ENCODE peak calls at places on chromosomes 12 and 14, in four cellular contexts. M is GM12878, B is K562, P is HCT116. X is an unnamed sample.

GRCh38 chr14:60653388-60653690 is 4.1 kb upstream of the SIX1 start:
- DNase-seq in B (no peak), P (no peak), M (no peak), X (no peak)

GRCh38 chr14:72383869-72384268 is 451.6 kb downstream of the RGS6 start:
- DNase-seq in B (no peak), M (no peak), P (no peak), X (no peak)

GRCh38 chr12:82099216-82099615 is 259.0 kb downstream of the CCDC59 start:
- DNase-seq in P (no peak), M (no peak), B (no peak), X (no peak)

GRCh38 chr14:92040431-92041040 is 677 bp upstream of the TRIP11 start:
- DNase-seq in M (peak), B (peak), P (peak), X (peak)

GRCh38 chr12:96404683-96405082 is 4.4 kb upstream of the CDK17 start:
- DNase-seq in B (no peak), M (no peak), P (no peak), X (no peak)

GRCh38 chr14:95765016-95765415 is 51.1 kb upstream of the TCL1A start:
- DNase-seq in B (no peak), M (no peak), P (no peak), X (no peak)

GRCh38 chr12:76117067-76117691 is 32.7 kb upstream of the NAP1L1 start:
- DNase-seq in B (no peak), M (no peak), P (no peak), X (no peak)

GRCh38 chr14:103198429-103199140 is 75.3 kb downstream of the TNFAIP2 start:
- DNase-seq in P (no peak), M (no peak), B (no peak), X (peak)

GRCh38 chr12:18139989-18140596 is 50.1 kb upstream of the RERGL start:
- DNase-seq in B (no peak), P (no peak), M (no peak), X (peak)

GRCh38 chr12:753401-754237 is 1.2 kb downstream of the WNK1 start:
- DNase-seq in P (no peak), B (peak), M (no peak), X (no peak)

GRCh38 chr12:20798561-20798960 is 11.9 kb upstream of the SLCO1B3 start:
- DNase-seq in B (no peak), M (no peak), P (peak), X (peak)

GRCh38 chr14:95217391-95217900 is 60.1 kb upstream of the DICER1 start:
- DNase-seq in P (no peak), B (no peak), M (no peak), X (no peak)

GRCh38 chr14:94367896-94368590 is 20.4 kb downstream of the SERPINA1 start:
- DNase-seq in B (no peak), P (no peak), M (no peak), X (no peak)

GRCh38 chr12:53969588-53970259 is 3.2 kb upstream of the HOXC11 start:
- DNase-seq in M (no peak), P (no peak), B (no peak), X (no peak)

GRCh38 chr14:85471744-85472143 is 58.2 kb upstream of the FLRT2 start:
- DNase-seq in P (no peak), M (no peak), B (no peak), X (no peak)

GRCh38 chr12:58313091-58313855 is 371.9 kb downstream of the ATP23 start:
- DNase-seq in B (no peak), P (no peak), M (no peak), X (no peak)

GRCh38 chr14:99035712-99036593 is 236.0 kb downstream of the BCL11B start:
- DNase-seq in B (no peak), P (peak), M (no peak), X (no peak)

GRCh38 chr12:125882141-125882540 is 816.9 kb downstream of the AACS start:
- DNase-seq in P (no peak), B (no peak), M (no peak), X (no peak)

GRCh38 chr12:116376354-116377193 is 99.1 kb upstream of the MED13L start:
- DNase-seq in B (no peak), P (no peak), M (no peak), X (peak)

GRCh38 chr14:100283984-100284881 is 22.0 kb downstream of the SLC25A29 start:
- DNase-seq in M (no peak), B (no peak), P (no peak), X (no peak)

GRCh38 chr14:22283000-22283399 is 306.0 kb downstream of the DAD1 start:
- DNase-seq in B (no peak), M (no peak), P (no peak), X (no peak)

GRCh38 chr12:124603910-124604775 is 36.7 kb upstream of the NCOR2 start:
- DNase-seq in M (no peak), P (no peak), B (no peak), X (no peak)

GRCh38 chr12:76486011-76486410 is 73.6 kb downstream of the OSBPL8 start:
- DNase-seq in P (no peak), B (no peak), M (no peak), X (no peak)

GRCh38 chr12:19154696-19155095 is 25.2 kb downstream of the PLEKHA5 start:
- DNase-seq in P (no peak), M (no peak), B (no peak), X (no peak)

GRCh38 chr12:108826115-108826806 is 31.1 kb downstream of the SSH1 start:
- DNase-seq in P (no peak), M (no peak), B (no peak), X (no peak)

GRCh38 chr12:110114596-110114995 is 9.6 kb upstream of the IFT81 start:
- DNase-seq in P (no peak), M (no peak), B (no peak), X (no peak)

GRCh38 chr14:88194531-88194930 is 128.5 kb downstream of the KCNK10 start:
- DNase-seq in P (no peak), B (no peak), M (no peak), X (no peak)

GRCh38 chr14:50659327-50659974 is 8.7 kb downstream of the SAV1 start:
- DNase-seq in M (no peak), P (no peak), B (no peak), X (peak)

GRCh38 chr14:95421741-95422140 is 94.7 kb downstream of the SYNE3 start:
- DNase-seq in P (no peak), B (no peak), M (no peak), X (no peak)

GRCh38 chr12:81992461-81992860 is 233.3 kb upstream of the PPFIA2 start:
- DNase-seq in P (peak), M (no peak), B (no peak), X (no peak)

GRCh38 chr12:112236386-112236785 is 111.0 kb downstream of the TRAFD1 start:
- DNase-seq in B (no peak), P (no peak), M (no peak), X (no peak)
- TF ChIP-seq JUND in B (no peak), P (no peak), M (no peak), X (no peak)

DNA sequence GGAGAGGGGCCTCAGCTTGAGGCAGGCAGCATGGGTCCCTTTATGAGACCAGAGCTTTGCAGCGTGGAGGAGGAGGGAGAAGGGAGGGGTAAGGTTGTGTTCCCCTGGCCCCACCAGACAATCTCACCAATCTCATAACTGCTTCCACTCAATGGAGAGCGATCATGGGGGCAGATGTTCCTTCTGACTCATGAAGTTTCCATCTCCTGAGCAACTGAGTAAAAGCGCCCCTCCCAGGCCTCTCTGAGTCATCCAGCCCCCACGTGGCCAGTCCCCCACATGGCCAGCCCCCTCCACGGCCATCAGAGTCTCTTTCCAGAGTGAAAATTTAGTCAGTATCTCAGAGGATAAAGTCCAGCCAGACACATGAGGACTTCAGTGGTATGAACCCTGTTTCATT is 39.2 kb upstream of the PLXNC1 start:
- DNase-seq in P (no peak), B (peak), M (no peak), X (no peak)
- TF ChIP-seq JUND in P (no peak), B (peak), M (no peak), X (no peak)

GRCh38 chr14:101849640-101850039 is 88.1 kb downstream of the PPP2R5C start:
- DNase-seq in B (no peak), M (no peak), P (no peak), X (no peak)

GRCh38 chr14:101851183-101851582 is 89.7 kb downstream of the PPP2R5C start:
- DNase-seq in B (no peak), M (no peak), P (no peak), X (no peak)

GRCh38 chr14:101852785-101853184 is 91.3 kb downstream of the PPP2R5C start:
- DNase-seq in B (no peak), P (no peak), M (no peak), X (no peak)

GRCh38 chr14:101853455-101854018 is 92.0 kb downstream of the PPP2R5C start:
- DNase-seq in B (no peak), P (no peak), M (no peak), X (no peak)

GRCh38 chr14:101851716-101852395 is 90.3 kb downstream of the PPP2R5C start:
- DNase-seq in P (no peak), B (no peak), M (no peak), X (no peak)
- TF ChIP-seq JUND in P (no peak), B (no peak), M (no peak), X (no peak)

DNA sequence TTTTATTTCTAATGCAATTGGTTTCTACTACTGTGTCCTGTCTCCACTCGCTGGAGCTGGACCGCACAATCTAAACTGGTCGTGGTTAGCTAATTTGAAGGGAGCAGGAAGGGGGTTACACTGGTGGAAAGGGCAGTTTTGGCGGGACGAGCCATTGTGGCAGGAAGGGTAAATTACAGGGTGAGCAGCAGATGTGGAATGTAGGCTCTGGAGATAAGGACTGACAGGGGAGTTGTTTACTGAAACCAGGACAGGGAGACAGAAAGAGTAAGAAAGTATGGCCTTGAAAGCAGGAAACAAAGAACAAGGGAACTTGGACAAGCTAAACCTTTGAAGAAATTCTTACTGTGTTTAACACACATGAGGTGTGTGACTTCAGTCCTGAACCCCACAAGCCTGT is 147.8 kb downstream of the ATXN7L3B start:
- DNase-seq in M (no peak), P (no peak), B (no peak), X (no peak)
- TF ChIP-seq JUND in M (no peak), P (no peak), B (no peak), X (no peak)

GRCh38 chr12:47573146-47573659 is 132.6 kb downstream of the RPAP3 start:
- DNase-seq in P (no peak), B (no peak), M (no peak), X (no peak)

GRCh38 chr12:47574252-47575021 is 131.4 kb downstream of the RPAP3 start:
- DNase-seq in P (no peak), B (no peak), M (no peak), X (no peak)

GRCh38 chr12:47577213-47577612 is 128.6 kb downstream of the RPAP3 start:
- DNase-seq in B (no peak), M (no peak), P (no peak), X (no peak)

GRCh38 chr12:47576256-47576655 is 129.6 kb downstream of the RPAP3 start:
- DNase-seq in P (no peak), B (no peak), M (no peak), X (no peak)
- TF ChIP-seq JUND in P (no peak), B (no peak), M (no peak), X (no peak)

GRCh38 chr12:119914666-119915065 is 37.5 kb upstream of the CIT start:
- DNase-seq in B (no peak), M (no peak), P (no peak), X (peak)

GRCh38 chr12:119910586-119910985 is 33.5 kb upstream of the CIT start:
- DNase-seq in B (peak), M (no peak), P (no peak), X (no peak)

GRCh38 chr12:119916111-119916510 is 39.0 kb upstream of the CIT start:
- DNase-seq in B (no peak), M (no peak), P (no peak), X (no peak)

GRCh38 chr12:119913931-119914330 is 36.8 kb upstream of the CIT start:
- DNase-seq in M (no peak), P (no peak), B (no peak), X (no peak)

GRCh38 chr12:119911147-119911546 is 34.0 kb upstream of the CIT start:
- DNase-seq in P (no peak), B (no peak), M (no peak), X (no peak)
- TF ChIP-seq JUND in P (no peak), B (no peak), M (no peak), X (no peak)

GRCh38 chr12:16939871-16940306 is 333.9 kb upstream of the LMO3 start:
- DNase-seq in P (peak), M (peak), B (peak), X (peak)
- TF ChIP-seq JUND in P (no peak), M (no peak), B (no peak), X (no peak)

X was measured in T47D.